ENCODE peak calls at places on chromosomes 3 and 15, in eight cellular contexts. E, G, C, Q, F, X, T and P are unnamed samples.

GRCh38 chr3:147854542-147854941 is 445.4 kb downstream of the ZIC1 start:
- DNase-seq in E (no peak), G (no peak), C (no peak), Q (no peak), F (no peak), X (no peak), T (no peak), P (no peak)

GRCh38 chr3:75136100-75136897 is 521.8 kb upstream of the CNTN3 start:
- DNase-seq in E (no peak), G (no peak), C (no peak), Q (no peak), F (no peak), X (no peak), T (no peak), P (no peak)

GRCh38 chr3:4930501-4930900 is 48.7 kb upstream of the BHLHE40 start:
- DNase-seq in E (no peak), G (no peak), C (no peak), Q (no peak), F (peak), X (no peak), T (no peak), P (no peak)

GRCh38 chr3:73280751-73281150 is 219.3 kb downstream of the EBLN2 start:
- DNase-seq in E (no peak), G (no peak), C (no peak), Q (no peak), F (no peak), X (no peak), T (no peak), P (no peak)

GRCh38 chr3:51336261-51336660 is 48.8 kb upstream of the MANF start:
- DNase-seq in E (no peak), G (no peak), C (no peak), Q (no peak), F (peak), X (no peak), T (no peak), P (no peak)

GRCh38 chr15:78322243-78322642 is 17.9 kb upstream of the CRABP1 start:
- DNase-seq in E (no peak), G (no peak), C (peak), Q (peak), F (peak), X (no peak), T (peak), P (no peak)

GRCh38 chr3:66693461-66693912 is 192.7 kb upstream of the LRIG1 start:
- DNase-seq in E (no peak), G (peak), C (peak), Q (peak), F (no peak), X (no peak), T (peak), P (no peak)

GRCh38 chr3:105691053-105691452 is 177.8 kb downstream of the CBLB start:
- DNase-seq in E (no peak), G (no peak), C (no peak), Q (no peak), F (no peak), X (no peak), T (peak), P (no peak)

GRCh38 chr3:31278532-31278931 is 254.2 kb upstream of the STT3B start:
- DNase-seq in E (no peak), G (no peak), C (no peak), Q (no peak), F (no peak), X (no peak), T (no peak), P (no peak)

GRCh38 chr3:79178471-79178870 is 589.3 kb downstream of the ROBO1 start:
- DNase-seq in E (no peak), G (no peak), C (no peak), Q (no peak), F (no peak), X (no peak), T (no peak), P (no peak)

GRCh38 chr3:188270423-188270972 is 116.5 kb downstream of the LPP start:
- DNase-seq in E (no peak), G (peak), C (no peak), Q (peak), F (peak), X (no peak), T (peak), P (no peak)